ENCODE peak calls at places on chromosomes 3 and 15, in four cellular contexts. R, E, F and L are unnamed samples.

GRCh38 chr3:98651766-98652077 is 58.3 kb upstream of the CPOX start:
- DNase-seq in R (no peak), E (no peak), F (no peak), L (no peak)

GRCh38 chr3:190617185-190617584 is 103.3 kb downstream of the IL1RAP start:
- DNase-seq in R (no peak), E (no peak), F (no peak), L (no peak)

GRCh38 chr3:177197041-177197933 is at the start of gene TBL1XR1:
- DNase-seq in R (peak), E (peak), F (peak), L (peak)

GRCh38 chr15:69300129-69300588 is 1.4 kb downstream of the PAQR5 start:
- DNase-seq in R (no peak), E (peak), F (no peak), L (no peak)

GRCh38 chr3:80190051-80190450 is 422.3 kb upstream of the ROBO1 start:
- DNase-seq in R (no peak), E (no peak), F (peak), L (no peak)

GRCh38 chr15:93027413-93027812 is 61.6 kb downstream of the RGMA start:
- DNase-seq in R (no peak), E (no peak), F (no peak), L (no peak)

GRCh38 chr3:126438186-126438585 is 37.5 kb downstream of the ZXDC start:
- DNase-seq in R (no peak), E (peak), F (no peak), L (no peak)

GRCh38 chr3:6965881-6966280 is 105.0 kb downstream of the GRM7 start:
- DNase-seq in R (no peak), E (no peak), F (no peak), L (no peak)

GRCh38 chr3:196400331-196400730 is 31.9 kb downstream of the UBXN7 start:
- DNase-seq in R (no peak), E (no peak), F (no peak), L (no peak)

GRCh38 chr3:43968465-43968864 is 273.2 kb upstream of the TOPAZ1 start:
- DNase-seq in R (no peak), E (no peak), F (no peak), L (no peak)

GRCh38 chr15:40336129-40337122 is 4.3 kb downstream of the CCDC9B start:
- DNase-seq in R (peak), E (no peak), F (no peak), L (no peak)

GRCh38 chr3:23099677-23100076 is 103.5 kb upstream of the UBE2E2 start:
- DNase-seq in R (no peak), E (no peak), F (no peak), L (no peak)

GRCh38 chr15:61653110-61653509 is 407.1 kb downstream of the VPS13C start:
- DNase-seq in R (no peak), E (no peak), F (no peak), L (no peak)

GRCh38 chr15:66670698-66671580 is 31.1 kb upstream of the SMAD6 start:
- DNase-seq in R (peak), E (peak), F (no peak), L (no peak)

GRCh38 chr3:43707998-43708397 is 17.3 kb downstream of the ABHD5 start:
- DNase-seq in R (no peak), E (no peak), F (peak), L (no peak)

GRCh38 chr3:102512734-102513518 is 78.1 kb downstream of the ZPLD1 start:
- DNase-seq in R (no peak), E (no peak), F (peak), L (no peak)

GRCh38 chr3:115239717-115240116 is 92.6 kb upstream of the ZBTB20 start:
- DNase-seq in R (no peak), E (no peak), F (peak), L (peak)

GRCh38 chr15:52052076-52052935 is 33.3 kb downstream of the MAPK6 start:
- DNase-seq in R (no peak), E (no peak), F (no peak), L (no peak)

GRCh38 chr15:79213650-79214049 is 68.9 kb upstream of the ANKRD34C start:
- DNase-seq in R (no peak), E (no peak), F (no peak), L (no peak)

GRCh38 chr15:90872481-90873184 is 4.2 kb downstream of the FURIN start:
- DNase-seq in R (no peak), E (no peak), F (peak), L (no peak)

GRCh38 chr15:68228143-68228970 is 1.2 kb downstream of the CLN6 start:
- DNase-seq in R (no peak), E (no peak), F (peak), L (no peak)

GRCh38 chr3:19046440-19046839 is 101.9 kb upstream of the KCNH8 start:
- DNase-seq in R (no peak), E (no peak), F (no peak), L (no peak)
- TF ChIP-seq CTCF in R (no peak), E (peak), F (no peak), L (no peak)

GRCh38 chr15:99137877-99138276 is 33.0 kb downstream of the SYNM start:
- DNase-seq in R (no peak), E (no peak), F (no peak), L (no peak)

GRCh38 chr15:99137111-99137546 is 32.2 kb downstream of the SYNM start:
- DNase-seq in R (no peak), E (no peak), F (no peak), L (no peak)

GRCh38 chr15:99140590-99140989 is 35.7 kb downstream of the SYNM start:
- DNase-seq in R (no peak), E (no peak), F (no peak), L (no peak)

GRCh38 chr15:99138491-99138982 is 33.7 kb downstream of the SYNM start:
- DNase-seq in R (no peak), E (no peak), F (no peak), L (no peak)

DNA sequence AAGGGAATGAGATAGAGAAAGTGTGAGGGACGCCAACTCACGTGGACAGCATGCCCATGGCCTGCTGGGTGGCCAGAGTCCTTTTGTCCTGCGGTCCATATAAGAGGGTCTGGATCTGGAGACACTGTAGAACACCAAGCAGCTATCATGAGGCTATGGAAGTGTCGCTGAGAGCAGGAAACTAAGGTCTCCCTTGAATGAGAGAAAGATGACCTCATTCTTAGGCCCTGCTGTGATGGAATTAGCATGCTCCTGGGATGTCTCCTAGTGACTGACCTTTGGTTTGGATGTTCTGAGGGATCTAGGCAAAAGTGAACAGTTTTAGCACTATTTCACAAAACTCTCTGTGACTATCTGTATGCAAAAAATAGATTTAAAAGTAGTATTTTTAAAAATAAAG is 34.4 kb downstream of the SYNM start:
- DNase-seq in R (no peak), E (no peak), F (no peak), L (no peak)
- TF ChIP-seq CTCF in R (no peak), E (no peak), F (no peak), L (no peak)

DNA sequence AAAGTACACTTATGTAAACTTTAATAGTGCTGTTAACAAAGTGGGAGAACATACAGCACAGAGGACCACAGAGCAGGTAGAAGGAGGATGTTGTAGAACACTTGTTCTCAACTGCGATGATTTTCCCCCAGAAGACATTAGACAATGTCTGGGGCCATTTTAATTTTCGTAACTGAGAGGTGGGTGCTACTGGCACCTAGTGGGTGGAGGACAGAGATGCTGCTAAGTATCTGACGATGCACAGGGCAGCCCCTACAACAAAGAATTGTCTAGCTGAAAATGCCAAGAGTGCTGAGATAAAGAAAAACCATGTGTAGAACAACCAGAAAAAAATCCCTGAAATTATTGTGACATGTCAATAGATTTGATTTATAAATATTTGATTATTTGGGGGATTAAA is 5.0 kb upstream of the KBTBD8 start:
- DNase-seq in R (no peak), E (no peak), F (no peak), L (no peak)
- TF ChIP-seq CTCF in R (no peak), E (no peak), F (no peak), L (no peak)

GRCh38 chr15:55630921-55631320 is 42.8 kb upstream of the PYGO1 start:
- DNase-seq in R (no peak), E (no peak), F (no peak), L (no peak)

GRCh38 chr15:55632434-55632833 is 44.3 kb upstream of the PYGO1 start:
- DNase-seq in R (no peak), E (no peak), F (no peak), L (no peak)

GRCh38 chr15:55628369-55628730 is 40.2 kb upstream of the PYGO1 start:
- DNase-seq in R (no peak), E (no peak), F (peak), L (no peak)

GRCh38 chr15:55633731-55634130 is 45.6 kb upstream of the PYGO1 start:
- DNase-seq in R (no peak), E (no peak), F (no peak), L (no peak)

DNA sequence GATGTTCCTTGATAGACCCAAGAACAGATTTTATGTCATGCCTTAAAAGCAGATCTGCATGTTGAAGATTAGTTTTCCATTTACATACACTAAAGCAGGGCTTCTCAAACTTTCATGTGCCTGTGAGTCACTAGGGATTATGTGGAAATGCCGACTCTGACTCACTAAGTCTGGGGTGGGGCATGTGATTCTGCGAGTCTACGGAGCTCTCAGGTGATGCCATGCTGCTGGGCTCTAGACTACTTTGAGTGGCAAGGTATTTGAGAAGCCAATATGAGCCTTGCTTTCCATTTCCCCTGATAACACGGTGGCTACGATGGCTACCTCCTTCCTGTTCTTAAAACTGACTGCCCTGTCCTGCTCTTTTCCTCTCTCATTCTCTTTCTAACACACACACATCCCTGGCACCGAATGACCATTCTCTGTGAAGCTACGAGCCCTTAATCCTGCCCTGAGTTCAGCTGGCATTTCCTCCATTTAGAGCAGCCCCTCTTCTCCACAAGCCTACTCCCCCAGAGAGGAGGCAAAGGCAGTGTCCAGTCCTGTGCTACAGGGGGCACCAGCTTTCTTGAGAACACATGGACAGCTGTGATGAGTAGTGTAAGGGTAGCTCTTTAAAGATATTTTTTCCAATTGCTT is 39.7 kb upstream of the PYGO1 start:
- DNase-seq in R (no peak), E (no peak), F (peak), L (no peak)
- TF ChIP-seq CTCF in R (no peak), E (no peak), F (peak), L (no peak)